ENCODE peak calls at places on chromosome 4, in eight cellular contexts. O, X, Q, I, G, F, V and B are unnamed samples.

GRCh38 chr4:123505457-123506310 is 109.1 kb downstream of the SPRY1 start:
- DNase-seq in O (peak), G (peak), V (peak), Q (peak), I (peak), X (peak), F (peak), B (peak)

GRCh38 chr4:1052231-1052671 is 40.8 kb downstream of the FGFRL1 start:
- DNase-seq in F (no peak), I (peak), O (no peak), G (no peak), V (no peak), X (no peak), Q (no peak), B (no peak)

GRCh38 chr4:46986922-46987638 is 6.3 kb downstream of the GABRA4 start:
- DNase-seq in G (no peak), Q (no peak), I (no peak), F (no peak), V (no peak), O (no peak), X (no peak), B (no peak)

GRCh38 chr4:91267543-91267942 is 1036.2 kb upstream of the GRID2 start:
- DNase-seq in Q (no peak), G (no peak), V (no peak), X (no peak), O (peak), I (no peak), F (no peak), B (no peak)

GRCh38 chr4:15063341-15063740 is 61.1 kb downstream of the CPEB2 start:
- DNase-seq in O (peak), F (no peak), G (no peak), X (no peak), Q (no peak), V (no peak), I (no peak), B (no peak)

GRCh38 chr4:18021720-18022571 is at the start of gene LCORL:
- DNase-seq in O (peak), Q (peak), I (peak), F (peak), V (peak), X (peak), G (peak), B (peak)

GRCh38 chr4:19983072-19983471 is 268.6 kb upstream of the SLIT2 start:
- DNase-seq in V (peak), O (peak), Q (no peak), I (no peak), X (no peak), F (peak), G (no peak), B (no peak)

GRCh38 chr4:103887191-103887590 is 167.4 kb upstream of the TACR3 start:
- DNase-seq in I (no peak), Q (no peak), G (no peak), X (no peak), F (peak), O (no peak), V (peak), B (no peak)

DNA sequence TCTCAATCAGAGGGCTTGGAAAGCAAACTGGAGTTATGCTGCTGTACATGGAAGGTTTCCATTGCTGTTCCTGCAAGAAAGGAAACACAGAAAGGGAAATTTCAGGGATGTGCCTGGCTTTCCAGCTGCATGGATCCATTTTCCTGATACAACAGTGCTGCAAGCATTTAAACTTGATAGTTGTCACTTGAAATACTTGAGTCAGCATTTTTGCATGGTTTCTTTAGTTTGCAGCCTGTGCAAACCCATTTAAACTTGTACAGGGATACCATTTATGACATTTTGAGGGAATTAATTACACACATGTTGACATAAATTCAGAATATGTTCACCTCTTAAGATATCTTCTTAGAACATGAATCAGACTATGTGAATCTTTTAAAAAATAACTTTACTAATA is 131.1 kb upstream of the RASGEF1B start:
- DNase-seq in O (no peak), X (no peak), G (no peak), Q (no peak), V (no peak), F (no peak), I (no peak), B (no peak)
- TF ChIP-seq CTCF in O (no peak), X (no peak), G (no peak), Q (no peak), V (no peak), F (no peak), I (no peak), B (no peak)

GRCh38 chr4:32775049-32775448 is 2054.9 kb downstream of the PCDH7 start:
- DNase-seq in V (no peak), G (no peak), I (no peak), F (no peak), X (no peak), Q (no peak), O (peak), B (no peak)
- TF ChIP-seq CTCF in V (peak), G (peak), I (no peak), F (no peak), X (no peak), Q (no peak), O (peak), B (no peak)

DNA sequence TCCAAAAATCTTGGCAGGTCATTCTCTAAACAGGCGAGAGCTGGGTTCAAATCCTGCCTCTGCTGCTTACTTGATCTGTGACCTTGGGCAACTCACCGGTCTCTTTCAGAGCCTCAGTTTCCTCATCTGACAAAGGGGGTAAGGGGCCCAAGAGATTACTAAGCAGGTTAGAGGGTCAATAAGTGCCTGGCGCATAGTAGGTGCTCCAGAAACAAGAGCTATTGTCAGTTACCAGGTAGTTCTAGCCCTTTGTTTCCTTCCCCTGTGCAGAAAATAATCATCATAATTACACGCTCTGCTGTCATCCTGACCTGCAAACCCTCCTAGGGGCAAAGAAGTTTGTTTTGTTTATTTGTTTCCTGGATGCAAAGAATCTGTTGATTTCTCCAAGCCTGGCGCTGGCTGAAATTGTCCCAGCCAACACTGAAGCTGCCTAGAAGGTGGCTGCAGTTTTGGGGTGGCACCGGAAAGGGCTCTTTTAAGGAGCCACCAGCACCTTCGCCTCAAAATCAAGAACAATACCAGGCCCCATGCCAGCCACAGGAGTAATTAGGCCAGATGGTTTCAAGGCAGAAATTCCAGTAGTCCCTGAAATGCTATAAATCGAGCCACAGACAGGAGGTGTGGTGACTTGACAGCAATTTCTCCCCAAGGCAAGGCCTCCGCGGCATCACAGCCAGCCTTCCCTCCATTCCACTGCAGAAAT is 10.2 kb upstream of the KIAA0232 start:
- DNase-seq in F (peak), Q (no peak), X (no peak), G (peak), O (peak), V (peak), I (no peak), B (no peak)
- TF ChIP-seq CTCF in F (no peak), Q (no peak), X (no peak), G (peak), O (no peak), V (no peak), I (no peak), B (no peak)

GRCh38 chr4:166432842-166433241 is 559.8 kb downstream of the TLL1 start:
- DNase-seq in O (peak), Q (no peak), F (no peak), I (no peak), G (no peak), X (no peak), V (no peak), B (no peak)

GRCh38 chr4:166432125-166432524 is 559.1 kb downstream of the TLL1 start:
- DNase-seq in G (no peak), V (no peak), O (no peak), I (no peak), F (no peak), Q (no peak), X (no peak), B (no peak)

DNA sequence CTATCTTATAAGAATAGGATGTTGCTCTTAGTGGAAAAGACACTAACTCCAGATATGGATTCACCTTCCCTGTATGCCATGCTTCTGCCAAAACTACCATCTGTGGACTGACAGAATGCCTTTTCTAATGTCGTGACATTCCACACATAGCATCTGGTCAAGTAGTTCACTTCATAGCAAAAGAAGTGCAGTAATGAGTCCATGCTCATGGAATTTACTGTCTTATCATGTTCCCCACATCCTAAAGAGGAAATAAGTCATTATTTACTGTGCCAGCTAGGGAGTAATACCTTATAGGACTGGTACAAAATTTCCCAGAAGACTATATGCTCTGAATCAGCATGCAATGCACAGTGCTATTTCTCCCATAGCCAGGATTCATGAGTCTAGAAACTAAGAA is 562.4 kb downstream of the TLL1 start:
- DNase-seq in G (no peak), V (peak), Q (no peak), I (no peak), O (peak), F (peak), X (no peak), B (no peak)
- TF ChIP-seq CTCF in G (no peak), V (no peak), Q (no peak), I (no peak), O (no peak), F (no peak), X (no peak), B (no peak)

GRCh38 chr4:125789018-125789417 is 474.3 kb downstream of the FAT4 start:
- DNase-seq in I (no peak), O (no peak), X (no peak), Q (no peak), F (peak), V (peak), G (no peak), B (no peak)

GRCh38 chr4:125784741-125785140 is 470.0 kb downstream of the FAT4 start:
- DNase-seq in O (no peak), I (no peak), F (no peak), G (no peak), Q (no peak), X (no peak), V (no peak), B (no peak)

GRCh38 chr4:125787707-125788106 is 473.0 kb downstream of the FAT4 start:
- DNase-seq in I (no peak), X (no peak), F (peak), G (no peak), O (no peak), V (no peak), Q (no peak), B (no peak)
- TF ChIP-seq CTCF in I (no peak), X (no peak), F (peak), G (no peak), O (no peak), V (no peak), Q (no peak), B (no peak)

DNA sequence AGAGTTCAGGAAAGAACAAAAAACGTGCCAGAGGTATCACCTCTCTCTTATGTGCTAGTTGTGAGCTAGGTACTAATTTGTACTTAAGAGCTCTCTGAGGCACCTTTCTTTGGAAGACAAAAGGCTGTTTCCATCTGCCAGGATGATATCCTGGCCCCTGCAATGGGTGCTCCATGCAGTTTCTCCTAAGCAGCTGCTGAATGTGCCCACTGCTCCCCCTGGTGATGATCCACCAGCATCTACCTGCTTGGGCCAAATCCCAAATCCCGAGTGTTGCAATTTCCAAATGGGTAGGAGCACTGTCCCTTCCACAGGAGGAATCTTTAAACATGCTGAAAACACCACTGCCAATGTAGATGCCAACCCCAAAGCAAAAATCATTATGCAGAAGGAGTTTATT is 69.4 kb upstream of the C4orf50 start:
- DNase-seq in F (peak), V (no peak), O (peak), G (peak), Q (no peak), I (peak), X (no peak), B (peak)
- TF ChIP-seq CTCF in F (peak), V (peak), O (no peak), G (peak), Q (peak), I (peak), X (peak), B (peak)

DNA sequence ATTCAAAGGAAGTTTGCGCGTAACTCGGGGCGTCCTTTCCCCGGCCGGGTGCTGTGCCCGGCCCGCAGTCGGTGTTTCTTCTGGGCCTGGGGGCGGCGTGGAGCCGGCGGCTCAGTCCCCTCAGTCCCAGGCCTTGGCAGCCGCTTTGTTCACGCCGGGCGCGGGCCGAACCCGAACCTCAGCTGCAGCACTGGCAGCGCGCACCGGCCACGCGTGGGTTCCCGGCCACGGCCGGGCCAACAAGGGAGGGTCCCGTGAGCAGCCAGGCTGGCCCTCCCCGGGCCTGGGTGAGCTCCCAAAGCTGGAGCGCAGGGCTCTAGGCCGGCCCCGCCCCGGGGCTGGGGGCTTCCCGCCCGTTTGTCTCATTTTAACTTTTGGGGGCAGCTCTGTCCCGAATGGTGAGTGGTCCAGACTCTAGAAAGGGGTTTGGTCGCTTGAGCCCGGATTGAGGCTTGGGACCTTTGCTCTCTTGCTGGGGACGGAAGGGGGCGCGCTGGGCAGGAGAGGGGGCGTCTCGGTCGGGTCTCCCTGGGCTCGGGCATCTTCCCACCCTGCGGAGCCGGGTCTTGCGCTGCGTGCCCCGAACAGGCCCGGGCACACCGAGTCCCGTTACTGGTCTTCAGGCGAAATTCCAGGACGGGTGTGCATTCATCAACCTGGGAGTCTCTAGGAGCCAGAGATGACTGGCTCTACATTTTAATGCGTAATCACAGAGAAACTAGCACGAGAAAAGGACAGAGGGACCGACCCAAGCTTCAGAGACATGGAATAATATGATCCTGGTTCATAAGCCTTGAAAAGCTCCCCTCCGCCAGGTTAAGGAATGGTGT is 177.1 kb downstream of the CBR4 start:
- DNase-seq in F (no peak), Q (peak), X (peak), O (peak), I (peak), G (peak), V (no peak), B (peak)
- TF ChIP-seq CTCF in F (peak), Q (no peak), X (no peak), O (no peak), I (no peak), G (peak), V (no peak), B (no peak)